ENCODE peak calls at places on chromosomes 13 and 19, in four cellular contexts. E is iPS-NIHi11, J is GM23248, W is NCI-H1092. L is an unnamed sample.

GRCh38 chr19:18719541-18719940 is 36.1 kb downstream of the CRTC1 start:
- DNase-seq in E (no peak), J (no peak), W (no peak), L (no peak)

GRCh38 chr19:49132974-49133609 is 13.7 kb downstream of the PPFIA3 start:
- DNase-seq in E (no peak), J (no peak), W (no peak), L (no peak)

GRCh38 chr19:46648070-46648960 is 12.3 kb upstream of the GNG8 start:
- DNase-seq in E (peak; percentile 56), J (no peak), W (no peak), L (no peak)

GRCh38 chr19:2659856-2660432 is 42.5 kb downstream of the GNG7 start:
- DNase-seq in E (no peak), J (no peak), W (no peak), L (no peak)

GRCh38 chr13:44760434-44760833 is 184.3 kb upstream of the TSC22D1 start:
- DNase-seq in E (no peak), J (no peak), W (no peak), L (no peak)

GRCh38 chr19:47824396-47824795 is 2.7 kb downstream of the CRX start:
- DNase-seq in E (no peak), J (no peak), W (no peak), L (no peak)

GRCh38 chr13:99572131-99572530 is 70.9 kb downstream of the TM9SF2 start:
- DNase-seq in E (no peak), J (peak; percentile 90), W (no peak), L (no peak)

GRCh38 chr13:79936368-79937136 is 404.4 kb downstream of the SPRY2 start:
- DNase-seq in E (no peak), J (peak; percentile 99), W (no peak), L (peak; percentile 100)

GRCh38 chr13:95341441-95341840 is 40.2 kb upstream of the ABCC4 start:
- DNase-seq in E (no peak), J (no peak), W (no peak), L (peak; percentile 20)

GRCh38 chr19:56270676-56271075 is 1.9 kb upstream of the EDDM13 start:
- DNase-seq in E (no peak), J (peak; percentile 28), W (no peak), L (no peak)

GRCh38 chr19:38952395-38953165 is 21.8 kb downstream of the MRPS12 start:
- DNase-seq in E (peak; percentile 53), J (no peak), W (peak; percentile 6), L (no peak)

GRCh38 chr13:50588736-50589135 is 254.8 kb downstream of the DLEU7 start:
- DNase-seq in E (no peak), J (peak; percentile 40), W (no peak), L (peak; percentile 25)

GRCh38 chr19:21210037-21210621 is 68.3 kb downstream of the ZNF431 start:
- DNase-seq in E (no peak), J (no peak), W (no peak), L (no peak)

GRCh38 chr13:26048745-26049144 is 3.1 kb downstream of the SHISA2 start:
- DNase-seq in E (no peak), J (no peak), W (no peak), L (no peak)

GRCh38 chr19:16373539-16373938 is 48.9 kb downstream of the KLF2 start:
- DNase-seq in E (no peak), J (peak; percentile 47), W (no peak), L (peak; percentile 56)

GRCh38 chr13:27264648-27265047 is 6.0 kb upstream of the RASL11A start:
- DNase-seq in E (no peak), J (peak; percentile 29), W (no peak), L (no peak)

GRCh38 chr13:29817604-29818378 is 32.6 kb downstream of the UBL3 start:
- DNase-seq in E (no peak), J (peak; percentile 56), W (no peak), L (peak; percentile 16)

GRCh38 chr19:53991224-53992113 is at the start of gene CACNG6:
- DNase-seq in E (peak; percentile 78), J (peak; percentile 32), W (no peak), L (peak; percentile 49)

GRCh38 chr19:44308011-44308410 is 3.2 kb upstream of the ZNF235 start:
- DNase-seq in E (no peak), J (peak; percentile 78), W (no peak), L (peak; percentile 1)

GRCh38 chr13:72960541-72960940 is 98.3 kb upstream of the KLF5 start:
- DNase-seq in E (peak; percentile 29), J (no peak), W (no peak), L (no peak)

GRCh38 chr13:101453784-101454201 is 1.3 kb downstream of the ITGBL1 start:
- DNase-seq in E (peak; percentile 39), J (peak; percentile 66), W (no peak), L (no peak)

GRCh38 chr19:4063369-4064072 is 3.2 kb downstream of the ZBTB7A start:
- DNase-seq in E (peak; percentile 64), J (peak; percentile 24), W (no peak), L (no peak)

L was measured in fibroblast of the aortic adventitia.